ENCODE peak calls at places on chromosomes 13 and 19, in ten cellular contexts. D, V, Y, R, P, W, O, N, X and L are unnamed samples.

GRCh38 chr13:48353590-48353989 is 50.0 kb downstream of the RB1 start:
- DNase-seq in D (no peak), V (no peak), Y (no peak), R (no peak), P (no peak), W (no peak), O (no peak), N (no peak), X (no peak), L (no peak)

GRCh38 chr13:101209206-101209893 is 207.0 kb downstream of the NALCN start:
- DNase-seq in D (no peak), V (no peak), Y (no peak), R (no peak), P (peak), W (no peak), O (no peak), N (no peak), X (no peak), L (no peak)

GRCh38 chr19:3375221-3376088 is 9.1 kb downstream of the NFIC start:
- DNase-seq in D (no peak), V (peak), Y (no peak), R (no peak), P (no peak), W (peak), O (peak), N (no peak), X (no peak), L (no peak)

GRCh38 chr13:60155978-60156377 is 7.8 kb downstream of the DIAPH3 start:
- DNase-seq in D (no peak), V (no peak), Y (no peak), R (no peak), P (no peak), W (no peak), O (no peak), N (no peak), X (no peak), L (no peak)

GRCh38 chr19:37936886-37937285 is 29.9 kb downstream of the SIPA1L3 start:
- DNase-seq in D (no peak), V (no peak), Y (no peak), R (no peak), P (no peak), W (no peak), O (no peak), N (no peak), X (no peak), L (no peak)

GRCh38 chr19:32020538-32020937 is 324.9 kb upstream of the ZNF507 start:
- DNase-seq in D (no peak), V (no peak), Y (no peak), R (no peak), P (no peak), W (no peak), O (no peak), N (no peak), X (no peak), L (no peak)

GRCh38 chr19:11046608-11047354 is 42.5 kb upstream of the LDLR start:
- DNase-seq in D (no peak), V (no peak), Y (no peak), R (no peak), P (no peak), W (no peak), O (no peak), N (no peak), X (no peak), L (no peak)

GRCh38 chr13:73657821-73658540 is 476.2 kb downstream of the KLF12 start:
- DNase-seq in D (no peak), V (peak), Y (no peak), R (no peak), P (peak), W (peak), O (no peak), N (no peak), X (no peak), L (no peak)

GRCh38 chr13:39107484-39108040 is 69.3 kb downstream of the NHLRC3 start:
- DNase-seq in D (no peak), V (no peak), Y (no peak), R (no peak), P (no peak), W (no peak), O (no peak), N (no peak), X (no peak), L (no peak)

GRCh38 chr19:6489278-6490061 is 7.9 kb upstream of the DENND1C start:
- DNase-seq in D (no peak), V (no peak), Y (no peak), R (no peak), P (no peak), W (no peak), O (no peak), N (peak), X (no peak), L (no peak)

GRCh38 chr13:49466240-49466914 is 22.3 kb downstream of the SETDB2 start:
- DNase-seq in D (no peak), V (no peak), Y (no peak), R (no peak), P (no peak), W (no peak), O (no peak), N (no peak), X (no peak), L (peak)

GRCh38 chr19:15197275-15198005 is 3.4 kb downstream of the NOTCH3 start:
- DNase-seq in D (no peak), V (peak), Y (no peak), R (no peak), P (peak), W (no peak), O (no peak), N (no peak), X (no peak), L (no peak)

GRCh38 chr13:113774177-113775107 is 15.4 kb downstream of the TMEM255B start:
- DNase-seq in D (no peak), V (no peak), Y (no peak), R (no peak), P (no peak), W (no peak), O (no peak), N (no peak), X (no peak), L (peak)

GRCh38 chr19:19382118-19382517 is 23.4 kb upstream of the GATAD2A start:
- DNase-seq in D (no peak), V (no peak), Y (no peak), R (no peak), P (no peak), W (no peak), O (no peak), N (no peak), X (no peak), L (peak)

GRCh38 chr19:41646589-41647204 is 19.8 kb upstream of the CEACAM4 start:
- DNase-seq in D (no peak), V (no peak), Y (no peak), R (no peak), P (no peak), W (no peak), O (no peak), N (peak), X (peak), L (no peak)

GRCh38 chr13:73983109-73983508 is 151.1 kb downstream of the KLF12 start:
- DNase-seq in D (no peak), V (no peak), Y (no peak), R (no peak), P (no peak), W (no peak), O (no peak), N (no peak), X (no peak), L (no peak)

GRCh38 chr13:21365574-21365973 is 93.5 kb downstream of the ZDHHC20 start:
- DNase-seq in D (no peak), V (no peak), Y (no peak), R (no peak), P (no peak), W (no peak), O (no peak), N (peak), X (peak), L (no peak)

GRCh38 chr13:113145911-113146598 is 12.4 kb upstream of the PROZ start:
- DNase-seq in D (no peak), V (no peak), Y (no peak), R (no peak), P (no peak), W (no peak), O (no peak), N (no peak), X (no peak), L (no peak)

GRCh38 chr13:35818577-35819165 is 312.5 kb downstream of the DCLK1 start:
- DNase-seq in D (no peak), V (no peak), Y (no peak), R (no peak), P (no peak), W (no peak), O (no peak), N (no peak), X (no peak), L (peak)

GRCh38 chr13:25432686-25433085 is 60.9 kb downstream of the ATP8A2 start:
- DNase-seq in D (no peak), V (no peak), Y (no peak), R (no peak), P (no peak), W (no peak), O (no peak), N (no peak), X (no peak), L (peak)

GRCh38 chr19:737591-738093 is 13.3 kb upstream of the MISP start:
- DNase-seq in D (no peak), V (no peak), Y (no peak), R (peak), P (no peak), W (no peak), O (peak), N (peak), X (peak), L (peak)

GRCh38 chr13:76378767-76379166 is 507.4 kb downstream of the KCTD12 start:
- DNase-seq in D (no peak), V (no peak), Y (no peak), R (no peak), P (no peak), W (no peak), O (no peak), N (no peak), X (no peak), L (no peak)

GRCh38 chr13:100128838-100129237 is 39.9 kb downstream of the PCCA start:
- DNase-seq in D (no peak), V (no peak), Y (no peak), R (no peak), P (no peak), W (no peak), O (no peak), N (no peak), X (no peak), L (no peak)

GRCh38 chr19:6610934-6611370 is 20.0 kb upstream of the CD70 start:
- DNase-seq in D (peak), V (no peak), Y (no peak), R (no peak), P (no peak), W (no peak), O (no peak), N (no peak), X (no peak), L (no peak)

GRCh38 chr13:95479706-95480105 is 72.8 kb upstream of the CLDN10 start:
- DNase-seq in D (no peak), V (no peak), Y (no peak), R (no peak), P (no peak), W (no peak), O (no peak), N (no peak), X (no peak), L (no peak)

GRCh38 chr19:17327068-17327653 is 7.5 kb downstream of the ANO8 start:
- DNase-seq in D (no peak), V (no peak), Y (no peak), R (no peak), P (no peak), W (no peak), O (no peak), N (no peak), X (no peak), L (peak)

GRCh38 chr19:1097810-1098176 is 2.6 kb upstream of the POLR2E start:
- DNase-seq in D (no peak), V (no peak), Y (no peak), R (no peak), P (no peak), W (no peak), O (no peak), N (no peak), X (no peak), L (peak)

GRCh38 chr13:27211771-27212364 is 39.5 kb upstream of the RPL21 start:
- DNase-seq in D (no peak), V (no peak), Y (peak), R (no peak), P (no peak), W (no peak), O (no peak), N (no peak), X (no peak), L (no peak)

GRCh38 chr13:33153421-33154381 is 131.9 kb downstream of the STARD13 start:
- DNase-seq in D (no peak), V (peak), Y (no peak), R (no peak), P (no peak), W (peak), O (no peak), N (no peak), X (no peak), L (no peak)

GRCh38 chr13:21657538-21657937 is 13.3 kb upstream of the FGF9 start:
- DNase-seq in D (no peak), V (no peak), Y (peak), R (no peak), P (no peak), W (no peak), O (no peak), N (no peak), X (no peak), L (peak)

GRCh38 chr19:15463865-15464371 is 426 bp downstream of the RASAL3 start:
- DNase-seq in D (no peak), V (no peak), Y (no peak), R (peak), P (no peak), W (no peak), O (no peak), N (peak), X (peak), L (no peak)

GRCh38 chr19:6125571-6125989 is 9.9 kb upstream of the ACSBG2 start:
- DNase-seq in D (no peak), V (peak), Y (peak), R (peak), P (peak), W (no peak), O (peak), N (peak), X (peak), L (peak)

GRCh38 chr19:55224038-55224665 is 4.4 kb downstream of the TMEM86B start:
- DNase-seq in D (no peak), V (no peak), Y (no peak), R (no peak), P (no peak), W (no peak), O (no peak), N (no peak), X (no peak), L (no peak)

GRCh38 chr13:101785858-101786257 is 333.4 kb downstream of the ITGBL1 start:
- DNase-seq in D (no peak), V (no peak), Y (no peak), R (no peak), P (peak), W (no peak), O (no peak), N (no peak), X (no peak), L (peak)

GRCh38 chr13:52348081-52348480 is 57.9 kb downstream of the THSD1 start:
- DNase-seq in D (peak), V (no peak), Y (peak), R (no peak), P (no peak), W (no peak), O (no peak), N (no peak), X (no peak), L (no peak)

GRCh38 chr13:53206455-53206854 is 177.8 kb downstream of the OLFM4 start:
- DNase-seq in D (no peak), V (no peak), Y (no peak), R (no peak), P (no peak), W (no peak), O (no peak), N (no peak), X (no peak), L (peak)

GRCh38 chr19:32519023-32519422 is 62.0 kb upstream of the PDCD5 start:
- DNase-seq in D (no peak), V (no peak), Y (no peak), R (no peak), P (no peak), W (no peak), O (no peak), N (peak), X (no peak), L (no peak)

GRCh38 chr19:6531163-6531955 is 533 bp downstream of the TNFSF9 start:
- DNase-seq in D (no peak), V (no peak), Y (no peak), R (no peak), P (no peak), W (no peak), O (peak), N (peak), X (no peak), L (no peak)